ENCODE peak calls at places on chromosomes 13 and 19, in seven cellular contexts. One of them, this sample, is unnamed.

GRCh38 chr13:50375792-50376191 is 360.5 kb downstream of the KCNRG start:
- DNase-seq in astrocyte of the cerebellum: no peak
- DNase-seq in uterus: no peak
- DNase-seq in cardiac muscle cell: no peak
- DNase-seq in GM20000: no peak
- DNase-seq in type B pancreatic cell: no peak
- DNase-seq in A549: no peak
- DNase-seq in this sample: no peak

GRCh38 chr13:99828114-99828513 is 143.5 kb downstream of the ZIC5 start:
- DNase-seq in astrocyte of the cerebellum: no peak
- DNase-seq in uterus: no peak
- DNase-seq in A549: no peak
- DNase-seq in cardiac muscle cell: no peak
- DNase-seq in GM20000: peak; percentile 36
- DNase-seq in type B pancreatic cell: no peak
- DNase-seq in this sample: no peak

GRCh38 chr19:48333467-48334384 is 8.4 kb downstream of the EMP3 start:
- DNase-seq in cardiac muscle cell: peak; percentile 93
- DNase-seq in A549: peak; percentile 98
- DNase-seq in uterus: peak; percentile 87
- DNase-seq in astrocyte of the cerebellum: peak; percentile 63
- DNase-seq in type B pancreatic cell: peak; percentile 85
- DNase-seq in GM20000: peak; percentile 95
- DNase-seq in this sample: peak; percentile 92

GRCh38 chr13:27622881-27623280 is 1.2 kb downstream of the POLR1D start:
- DNase-seq in type B pancreatic cell: no peak
- DNase-seq in cardiac muscle cell: no peak
- DNase-seq in uterus: no peak
- DNase-seq in astrocyte of the cerebellum: no peak
- DNase-seq in GM20000: no peak
- DNase-seq in A549: no peak
- DNase-seq in this sample: no peak

GRCh38 chr13:103046676-103047075 is 19.5 kb downstream of the SLC10A2 start:
- DNase-seq in A549: no peak
- DNase-seq in GM20000: no peak
- DNase-seq in cardiac muscle cell: no peak
- DNase-seq in type B pancreatic cell: no peak
- DNase-seq in uterus: no peak
- DNase-seq in astrocyte of the cerebellum: no peak
- DNase-seq in this sample: no peak

GRCh38 chr19:39351537-39352037 is 9.4 kb downstream of the SAMD4B start:
- DNase-seq in GM20000: peak; percentile 90
- DNase-seq in uterus: no peak
- DNase-seq in type B pancreatic cell: no peak
- DNase-seq in astrocyte of the cerebellum: no peak
- DNase-seq in cardiac muscle cell: no peak
- DNase-seq in A549: peak; percentile 42
- DNase-seq in this sample: no peak

GRCh38 chr13:77876176-77876575 is 42.5 kb downstream of the EDNRB start:
- DNase-seq in A549: no peak
- DNase-seq in type B pancreatic cell: no peak
- DNase-seq in uterus: no peak
- DNase-seq in GM20000: no peak
- DNase-seq in astrocyte of the cerebellum: no peak
- DNase-seq in cardiac muscle cell: no peak
- DNase-seq in this sample: no peak

GRCh38 chr13:94345374-94346195 is 133.9 kb downstream of the DCT start:
- DNase-seq in cardiac muscle cell: peak; percentile 32
- DNase-seq in astrocyte of the cerebellum: no peak
- DNase-seq in type B pancreatic cell: no peak
- DNase-seq in GM20000: no peak
- DNase-seq in uterus: no peak
- DNase-seq in A549: peak; percentile 24
- DNase-seq in this sample: no peak

GRCh38 chr13:111845621-111846351 is 221.2 kb upstream of the SOX1 start:
- DNase-seq in type B pancreatic cell: peak; percentile 62
- DNase-seq in A549: no peak
- DNase-seq in uterus: no peak
- DNase-seq in cardiac muscle cell: no peak
- DNase-seq in astrocyte of the cerebellum: no peak
- DNase-seq in GM20000: no peak
- DNase-seq in this sample: no peak

GRCh38 chr19:42553292-42554045 is 25.2 kb upstream of the CEACAM1 start:
- DNase-seq in astrocyte of the cerebellum: peak; percentile 26
- DNase-seq in uterus: no peak
- DNase-seq in cardiac muscle cell: no peak
- DNase-seq in GM20000: no peak
- DNase-seq in type B pancreatic cell: peak; percentile 62
- DNase-seq in A549: no peak
- DNase-seq in this sample: no peak

GRCh38 chr19:13255719-13256059 is 105.5 kb downstream of the IER2 start:
- DNase-seq in A549: no peak
- DNase-seq in cardiac muscle cell: no peak
- DNase-seq in uterus: no peak
- DNase-seq in astrocyte of the cerebellum: no peak
- DNase-seq in GM20000: no peak
- DNase-seq in type B pancreatic cell: no peak
- DNase-seq in this sample: no peak

GRCh38 chr19:7500811-7501450 is 12.1 kb upstream of the PEX11G start:
- DNase-seq in type B pancreatic cell: peak; percentile 88
- DNase-seq in astrocyte of the cerebellum: no peak
- DNase-seq in A549: peak; percentile 89
- DNase-seq in uterus: no peak
- DNase-seq in GM20000: peak; percentile 73
- DNase-seq in cardiac muscle cell: peak; percentile 78
- DNase-seq in this sample: no peak

GRCh38 chr19:771332-771785 is 20.4 kb downstream of the MISP start:
- DNase-seq in astrocyte of the cerebellum: no peak
- DNase-seq in cardiac muscle cell: peak; percentile 60
- DNase-seq in type B pancreatic cell: no peak
- DNase-seq in A549: peak; percentile 81
- DNase-seq in GM20000: peak; percentile 75
- DNase-seq in uterus: no peak
- DNase-seq in this sample: no peak

GRCh38 chr19:36973021-36973843 is 57.1 kb downstream of the ZNF568 start:
- DNase-seq in A549: no peak
- DNase-seq in type B pancreatic cell: no peak
- DNase-seq in cardiac muscle cell: peak; percentile 76
- DNase-seq in astrocyte of the cerebellum: peak; percentile 23
- DNase-seq in uterus: peak; percentile 73
- DNase-seq in GM20000: peak; percentile 75
- DNase-seq in this sample: no peak

GRCh38 chr13:105572401-105572800 is 963.1 kb downstream of the EFNB2 start:
- DNase-seq in type B pancreatic cell: no peak
- DNase-seq in astrocyte of the cerebellum: no peak
- DNase-seq in GM20000: no peak
- DNase-seq in A549: no peak
- DNase-seq in uterus: no peak
- DNase-seq in cardiac muscle cell: no peak
- DNase-seq in this sample: no peak

GRCh38 chr19:48321372-48321621 is 4.1 kb upstream of the EMP3 start:
- DNase-seq in A549: peak; percentile 99
- DNase-seq in GM20000: peak; percentile 96
- DNase-seq in astrocyte of the cerebellum: peak; percentile 66
- DNase-seq in type B pancreatic cell: peak; percentile 95
- DNase-seq in uterus: peak; percentile 99
- DNase-seq in cardiac muscle cell: peak; percentile 98
- DNase-seq in this sample: peak; percentile 96

GRCh38 chr13:74922963-74923362 is 559.0 kb downstream of the TBC1D4 start:
- DNase-seq in GM20000: no peak
- DNase-seq in A549: no peak
- DNase-seq in cardiac muscle cell: no peak
- DNase-seq in uterus: no peak
- DNase-seq in astrocyte of the cerebellum: no peak
- DNase-seq in type B pancreatic cell: no peak
- DNase-seq in this sample: no peak

GRCh38 chr19:2774083-2774679 is 8.9 kb downstream of the SGTA start:
- DNase-seq in cardiac muscle cell: peak; percentile 23
- DNase-seq in uterus: no peak
- DNase-seq in type B pancreatic cell: no peak
- DNase-seq in GM20000: no peak
- DNase-seq in A549: no peak
- DNase-seq in astrocyte of the cerebellum: no peak
- DNase-seq in this sample: no peak

GRCh38 chr19:3700242-3701032 is at the start of gene PIP5K1C:
- DNase-seq in type B pancreatic cell: peak; percentile 97
- DNase-seq in GM20000: peak; percentile 99
- DNase-seq in astrocyte of the cerebellum: peak; percentile 50
- DNase-seq in A549: peak; percentile 83
- DNase-seq in cardiac muscle cell: peak; percentile 95
- DNase-seq in uterus: peak; percentile 84
- DNase-seq in this sample: peak; percentile 98

DNA sequence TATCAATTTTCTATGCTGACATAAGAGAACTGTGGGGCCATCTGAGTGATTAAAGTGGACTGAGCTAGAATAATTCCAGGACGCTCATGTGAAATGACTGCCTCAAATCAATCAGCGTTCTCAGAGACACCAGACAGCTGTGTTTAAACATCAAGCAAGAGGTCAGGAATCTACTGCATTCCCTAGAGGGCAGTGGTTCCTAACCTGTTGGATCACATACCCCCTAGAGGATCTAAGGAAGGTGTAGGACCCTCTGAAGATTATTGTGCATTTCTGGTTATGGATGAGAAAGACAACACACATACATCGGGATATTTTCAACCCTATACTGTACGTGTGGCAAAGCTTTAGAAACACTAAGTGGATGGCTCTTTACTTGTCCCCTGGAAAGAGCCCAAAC is 51.8 kb upstream of the FREM2 start:
- DNase-seq in uterus: no peak
- DNase-seq in astrocyte of the cerebellum: no peak
- DNase-seq in A549: no peak
- DNase-seq in type B pancreatic cell: no peak
- DNase-seq in cardiac muscle cell: peak; percentile 13
- DNase-seq in GM20000: no peak
- DNase-seq in this sample: no peak
- TF ChIP-seq CTCF in uterus: no peak
- TF ChIP-seq CTCF in astrocyte of the cerebellum: no peak
- TF ChIP-seq CTCF in A549: no peak
- TF ChIP-seq CTCF in type B pancreatic cell: no peak
- TF ChIP-seq CTCF in cardiac muscle cell: no peak
- TF ChIP-seq CTCF in GM20000: no peak
- TF ChIP-seq CTCF in this sample: no peak

GRCh38 chr13:23436680-23437079 is 3.2 kb upstream of the SACS start:
- DNase-seq in uterus: no peak
- DNase-seq in astrocyte of the cerebellum: no peak
- DNase-seq in cardiac muscle cell: no peak
- DNase-seq in A549: no peak
- DNase-seq in GM20000: no peak
- DNase-seq in type B pancreatic cell: no peak
- DNase-seq in this sample: peak; percentile 49
- TF ChIP-seq CTCF in uterus: no peak
- TF ChIP-seq CTCF in astrocyte of the cerebellum: no peak
- TF ChIP-seq CTCF in cardiac muscle cell: no peak
- TF ChIP-seq CTCF in A549: no peak
- TF ChIP-seq CTCF in GM20000: no peak
- TF ChIP-seq CTCF in type B pancreatic cell: no peak
- TF ChIP-seq CTCF in this sample: no peak

GRCh38 chr19:11251650-11252314 is 10.5 kb downstream of the DOCK6 start:
- DNase-seq in astrocyte of the cerebellum: no peak
- DNase-seq in A549: no peak
- DNase-seq in cardiac muscle cell: no peak
- DNase-seq in type B pancreatic cell: no peak
- DNase-seq in GM20000: no peak
- DNase-seq in uterus: no peak
- DNase-seq in this sample: no peak

GRCh38 chr19:11257827-11258380 is 4.4 kb downstream of the DOCK6 start:
- DNase-seq in uterus: no peak
- DNase-seq in cardiac muscle cell: no peak
- DNase-seq in A549: no peak
- DNase-seq in GM20000: no peak
- DNase-seq in type B pancreatic cell: no peak
- DNase-seq in astrocyte of the cerebellum: no peak
- DNase-seq in this sample: no peak

GRCh38 chr19:11252665-11253355 is 9.5 kb downstream of the DOCK6 start:
- DNase-seq in GM20000: no peak
- DNase-seq in astrocyte of the cerebellum: no peak
- DNase-seq in uterus: no peak
- DNase-seq in cardiac muscle cell: no peak
- DNase-seq in A549: no peak
- DNase-seq in type B pancreatic cell: no peak
- DNase-seq in this sample: no peak

GRCh38 chr19:11256189-11256588 is 6.1 kb downstream of the DOCK6 start:
- DNase-seq in cardiac muscle cell: no peak
- DNase-seq in type B pancreatic cell: no peak
- DNase-seq in astrocyte of the cerebellum: no peak
- DNase-seq in A549: no peak
- DNase-seq in GM20000: no peak
- DNase-seq in uterus: no peak
- DNase-seq in this sample: no peak

DNA sequence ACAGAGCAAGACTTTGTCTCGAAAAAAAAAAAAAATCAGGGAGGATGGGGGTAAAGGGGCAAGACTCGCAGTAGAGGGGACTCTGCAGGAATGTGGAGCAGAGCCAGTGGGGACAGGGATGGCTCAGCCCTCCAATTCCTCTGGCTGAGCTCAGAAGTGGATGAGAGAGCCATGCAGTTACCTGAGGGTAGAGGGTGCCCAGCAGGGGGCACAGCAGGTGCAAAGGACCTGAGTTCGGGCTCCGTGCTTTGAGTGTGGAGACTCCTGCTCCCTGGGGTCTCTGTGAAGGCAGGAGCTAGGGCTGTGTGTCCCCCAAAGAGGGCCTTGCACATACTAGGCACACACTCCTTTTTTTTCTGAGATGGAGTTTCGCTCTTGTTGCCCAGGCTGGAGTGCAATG is 7.7 kb downstream of the DOCK6 start:
- DNase-seq in cardiac muscle cell: no peak
- DNase-seq in A549: no peak
- DNase-seq in GM20000: no peak
- DNase-seq in uterus: no peak
- DNase-seq in astrocyte of the cerebellum: no peak
- DNase-seq in type B pancreatic cell: no peak
- DNase-seq in this sample: no peak
- TF ChIP-seq CTCF in cardiac muscle cell: peak; percentile 15
- TF ChIP-seq CTCF in A549: no peak
- TF ChIP-seq CTCF in GM20000: no peak
- TF ChIP-seq CTCF in uterus: no peak
- TF ChIP-seq CTCF in astrocyte of the cerebellum: no peak
- TF ChIP-seq CTCF in type B pancreatic cell: no peak
- TF ChIP-seq CTCF in this sample: no peak

GRCh38 chr19:55535579-55536350 is 1.2 kb downstream of the SBK2 start:
- DNase-seq in astrocyte of the cerebellum: no peak
- DNase-seq in GM20000: peak; percentile 10
- DNase-seq in cardiac muscle cell: no peak
- DNase-seq in type B pancreatic cell: no peak
- DNase-seq in uterus: no peak
- DNase-seq in A549: no peak
- DNase-seq in this sample: no peak

GRCh38 chr19:55536366-55536765 is 567 bp downstream of the SBK2 start:
- DNase-seq in astrocyte of the cerebellum: no peak
- DNase-seq in type B pancreatic cell: no peak
- DNase-seq in GM20000: peak; percentile 11
- DNase-seq in uterus: no peak
- DNase-seq in cardiac muscle cell: no peak
- DNase-seq in A549: no peak
- DNase-seq in this sample: no peak

GRCh38 chr19:55537741-55538111 is 793 bp upstream of the SBK2 start:
- DNase-seq in astrocyte of the cerebellum: no peak
- DNase-seq in type B pancreatic cell: no peak
- DNase-seq in uterus: no peak
- DNase-seq in A549: peak; percentile 53
- DNase-seq in cardiac muscle cell: no peak
- DNase-seq in GM20000: peak; percentile 26
- DNase-seq in this sample: no peak

GRCh38 chr19:55538132-55538531 is 1.2 kb upstream of the SBK2 start:
- DNase-seq in GM20000: no peak
- DNase-seq in uterus: no peak
- DNase-seq in A549: no peak
- DNase-seq in cardiac muscle cell: no peak
- DNase-seq in type B pancreatic cell: no peak
- DNase-seq in astrocyte of the cerebellum: no peak
- DNase-seq in this sample: no peak

GRCh38 chr19:55536951-55537740 is at the start of gene SBK2:
- DNase-seq in cardiac muscle cell: peak; percentile 87
- DNase-seq in uterus: no peak
- DNase-seq in GM20000: peak; percentile 45
- DNase-seq in astrocyte of the cerebellum: no peak
- DNase-seq in type B pancreatic cell: no peak
- DNase-seq in A549: peak; percentile 64
- DNase-seq in this sample: no peak
- TF ChIP-seq CTCF in cardiac muscle cell: peak; percentile 18
- TF ChIP-seq CTCF in uterus: no peak
- TF ChIP-seq CTCF in GM20000: no peak
- TF ChIP-seq CTCF in astrocyte of the cerebellum: peak; percentile 20
- TF ChIP-seq CTCF in type B pancreatic cell: peak; percentile 50
- TF ChIP-seq CTCF in A549: peak; percentile 41
- TF ChIP-seq CTCF in this sample: peak; percentile 16